ENCODE peak calls at places on chromosomes 4 and X, in four cellular contexts. O is heart left ventricle, U is esophagus squamous epithelium, B is right lobe of liver. L is an unnamed sample.
A peak's percentile ranks its signal among the peaks of the same experiment; 100 is the strongest.

GRCh38 chr4:186724861-186725419 is 1.3 kb upstream of the FAT1 start:
- DNase-seq in O (no peak), U (no peak), B (no peak), L (no peak)

GRCh38 chr4:14787894-14788293 is 214.4 kb upstream of the CPEB2 start:
- DNase-seq in O (no peak), U (no peak), B (no peak), L (no peak)

GRCh38 chr4:126192506-126192905 is 877.8 kb downstream of the FAT4 start:
- DNase-seq in O (no peak), U (no peak), B (no peak), L (no peak)

GRCh38 chr4:90958256-90958895 is 831.2 kb downstream of the CCSER1 start:
- DNase-seq in O (no peak), U (no peak), B (no peak), L (no peak)

GRCh38 chrX:120205816-120206753 is 44.5 kb upstream of the ZBTB33 start:
- DNase-seq in O (no peak), U (no peak), B (no peak), L (no peak)

GRCh38 chrX:47093248-47093647 is 15.0 kb downstream of the RGN start:
- DNase-seq in O (no peak), U (no peak), B (no peak), L (no peak)

GRCh38 chr4:123749408-123749807 is 352.8 kb downstream of the SPRY1 start:
- DNase-seq in O (peak; percentile 69), U (no peak), B (no peak), L (no peak)

GRCh38 chr4:52983563-52984303 is 121.6 kb downstream of the RASL11B start:
- DNase-seq in O (no peak), U (no peak), B (no peak), L (no peak)

GRCh38 chr4:63464393-63464792 is 944.9 kb downstream of the TECRL start:
- DNase-seq in O (no peak), U (no peak), B (no peak), L (no peak)

GRCh38 chrX:2584659-2585470 is 84.1 kb upstream of the DHRSX start:
- DNase-seq in O (no peak), U (no peak), B (no peak), L (no peak)

GRCh38 chrX:2583194-2584162 is 82.7 kb upstream of the DHRSX start:
- DNase-seq in O (no peak), U (no peak), B (no peak), L (no peak)

GRCh38 chrX:2581296-2581695 is 80.5 kb upstream of the DHRSX start:
- DNase-seq in O (no peak), U (no peak), B (no peak), L (no peak)

GRCh38 chrX:2587146-2587545 is 86.4 kb upstream of the DHRSX start:
- DNase-seq in O (no peak), U (no peak), B (no peak), L (no peak)

GRCh38 chrX:2584216-2584615 is 83.4 kb upstream of the DHRSX start:
- DNase-seq in O (no peak), U (no peak), B (no peak), L (no peak)
- H3K4me3 ChIP-seq in O (peak overlapping the region; percentile 35), U (peak overlapping the region; percentile 25), B (no peak overlapping the region), L (no peak overlapping the region)

GRCh38 chr4:78219825-78220224 is 162.7 kb downstream of the FRAS1 start:
- DNase-seq in O (no peak), U (no peak), B (no peak), L (no peak)

GRCh38 chr4:78222575-78223186 is 165.6 kb downstream of the FRAS1 start:
- DNase-seq in O (no peak), U (no peak), B (no peak), L (no peak)

GRCh38 chr4:78217557-78217956 is 160.4 kb downstream of the FRAS1 start:
- DNase-seq in O (no peak), U (no peak), B (no peak), L (no peak)

GRCh38 chr4:78218260-78218659 is 161.1 kb downstream of the FRAS1 start:
- DNase-seq in O (no peak), U (no peak), B (no peak), L (no peak)

GRCh38 chr4:78220283-78220682 is 163.2 kb downstream of the FRAS1 start:
- DNase-seq in O (no peak), U (no peak), B (no peak), L (no peak)
- H3K4me1 ChIP-seq in O (no peaks in the 10 kb centered on the region), U (no peaks in the 10 kb centered on the region), B (no peaks in the 10 kb centered on the region), L (no peaks in the 10 kb centered on the region)

GRCh38 chr4:158796370-158797140 is 27.7 kb downstream of the FNIP2 start:
- DNase-seq in O (no peak), U (no peak), B (no peak), L (no peak)
- TF ChIP-seq POLR2A in O (no peak), U (no peak), B (no peak), L (no peak)

GRCh38 chr4:169791527-169792156 is 33.9 kb upstream of the HPF1 start:
- DNase-seq in O (peak; percentile 20), U (no peak), B (peak; percentile 51), L (peak; percentile 16)
- H3K4me3 ChIP-seq in O (peak overlapping the region; percentile 21), U (peak overlapping the region; percentile 52), B (peak overlapping the region; percentile 48), L (no peak overlapping the region)

GRCh38 chr4:48196758-48197504 is 62.9 kb upstream of the TXK start:
- DNase-seq in O (no peak), U (no peak), B (no peak), L (no peak)

GRCh38 chr4:48193096-48193836 is 59.2 kb upstream of the TXK start:
- DNase-seq in O (no peak), U (no peak), B (no peak), L (no peak)

GRCh38 chr4:48195853-48196252 is 61.8 kb upstream of the TXK start:
- DNase-seq in O (no peak), U (no peak), B (no peak), L (no peak)

GRCh38 chr4:48193921-48194320 is 59.9 kb upstream of the TXK start:
- DNase-seq in O (no peak), U (no peak), B (no peak), L (no peak)

DNA sequence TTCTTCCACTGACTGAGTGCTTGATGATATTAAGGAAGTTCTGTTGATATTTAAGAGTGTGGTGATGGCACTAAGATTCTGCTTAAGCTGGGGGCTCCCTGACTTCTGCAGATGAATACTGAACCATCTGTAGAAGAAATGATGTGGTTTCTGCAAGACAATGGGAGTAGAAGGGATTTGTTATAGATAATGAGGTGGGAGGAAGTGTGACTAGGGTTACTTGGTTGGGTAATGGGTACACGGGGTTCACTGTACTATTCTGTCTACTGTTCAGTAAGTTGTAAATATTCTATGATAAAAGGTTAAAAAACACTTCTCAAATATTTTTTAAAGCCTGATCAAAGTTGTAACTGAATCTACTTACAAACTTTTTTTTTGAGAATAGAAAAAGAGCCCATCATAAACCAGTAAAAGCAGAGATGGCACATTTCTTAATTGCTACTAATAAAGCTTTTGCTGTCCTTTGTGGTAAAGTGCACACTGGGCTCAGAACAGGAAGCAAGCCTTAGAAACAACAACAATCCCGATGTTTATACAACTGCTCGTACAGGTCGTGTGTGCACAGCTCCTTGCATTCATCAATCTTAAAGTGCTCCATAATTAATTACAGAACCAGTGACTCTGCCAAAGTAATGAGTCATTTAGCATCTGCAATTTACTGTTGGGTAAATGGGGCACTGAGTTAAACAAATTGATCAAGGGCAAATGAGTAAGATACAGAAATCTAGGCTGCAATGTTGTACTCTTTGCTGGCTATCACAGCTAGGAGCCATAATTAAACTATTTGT is 61.1 kb upstream of the TXK start:
- DNase-seq in O (no peak), U (no peak), B (no peak), L (no peak)
- H3K4me1 ChIP-seq in O (no peaks in the 10 kb centered on the region), U (no peaks in the 10 kb centered on the region), B (no peaks in the 10 kb centered on the region), L (peaks cover 4% of the 10 kb centered on the region)

GRCh38 chr4:16253127-16253960 is 27.1 kb upstream of the TAPT1 start:
- DNase-seq in O (no peak), U (no peak), B (no peak), L (no peak)
- TF ChIP-seq POLR2A in O (no peak), U (no peak), B (no peak), L (no peak)

GRCh38 chr4:88018471-88018870 is 11.0 kb downstream of the PKD2 start:
- DNase-seq in O (peak; percentile 60), U (no peak), B (no peak), L (peak; percentile 61)

GRCh38 chr4:88021824-88022223 is 14.4 kb downstream of the PKD2 start:
- DNase-seq in O (no peak), U (no peak), B (no peak), L (peak; percentile 59)

GRCh38 chr4:88015659-88016295 is 8.3 kb downstream of the PKD2 start:
- DNase-seq in O (no peak), U (no peak), B (no peak), L (no peak)

GRCh38 chr4:88014506-88014905 is 7.1 kb downstream of the PKD2 start:
- DNase-seq in O (no peak), U (no peak), B (no peak), L (no peak)

GRCh38 chr4:88017516-88018302 is 10.3 kb downstream of the PKD2 start:
- DNase-seq in O (no peak), U (no peak), B (no peak), L (no peak)
- H3K4me3 ChIP-seq in O (no peak overlapping the region), U (no peak overlapping the region), B (no peak overlapping the region), L (peak overlapping the region; percentile 4)